ENCODE peak calls at places on chromosomes 1 and 21, in five cellular contexts. F is IMR-90, I is K562, R is cardiac fibroblast, A is bronchial epithelial cell. E is an unnamed sample.

GRCh38 chr1:203572134-203572625 is 54.5 kb upstream of the ATP2B4 start:
- DNase-seq in F (peak; percentile 55), I (peak; percentile 36), R (peak; percentile 38), A (no peak), E (no peak)

GRCh38 chr21:28974531-28975227 is 18.0 kb downstream of the LTN1 start:
- DNase-seq in F (no peak), I (no peak), R (no peak), A (no peak), E (no peak)

GRCh38 chr1:246497331-246497915 is 9.7 kb downstream of the SMYD3 start:
- DNase-seq in F (peak; percentile 79), I (peak; percentile 62), R (peak; percentile 90), A (peak; percentile 74), E (peak; percentile 71)

GRCh38 chr21:23401278-23401677 is 2206.0 kb downstream of the MRPL39 start:
- DNase-seq in F (no peak), I (no peak), R (no peak), A (peak; percentile 10), E (no peak)

GRCh38 chr1:172588296-172589291 is 55.6 kb downstream of the SUCO start:
- DNase-seq in F (peak; percentile 94), I (peak; percentile 68), R (peak; percentile 91), A (peak; percentile 84), E (no peak)

GRCh38 chr1:100277866-100278265 is 11.8 kb downstream of the RTCA start:
- DNase-seq in F (no peak), I (no peak), R (peak; percentile 10), A (no peak), E (no peak)

GRCh38 chr1:36385410-36386261 is at the start of gene STK40:
- DNase-seq in F (peak; percentile 100), I (peak; percentile 99), R (peak; percentile 99), A (peak; percentile 96), E (peak; percentile 97)

GRCh38 chr1:29767088-29767685 is 530.9 kb downstream of the PTPRU start:
- DNase-seq in F (no peak), I (no peak), R (no peak), A (no peak), E (no peak)

GRCh38 chr1:4611708-4612349 is 42.6 kb upstream of the AJAP1 start:
- DNase-seq in F (no peak), I (no peak), R (no peak), A (no peak), E (no peak)

GRCh38 chr1:209491496-209491895 is 92.0 kb upstream of the CAMK1G start:
- DNase-seq in F (no peak), I (no peak), R (no peak), A (no peak), E (no peak)

GRCh38 chr1:10980094-10980577 is 32.3 kb upstream of the TARDBP start:
- DNase-seq in F (peak; percentile 31), I (no peak), R (peak; percentile 49), A (peak; percentile 57), E (no peak)

GRCh38 chr1:50421768-50422674 is 1.2 kb downstream of the DMRTA2 start:
- DNase-seq in F (no peak), I (no peak), R (no peak), A (no peak), E (peak; percentile 49)

GRCh38 chr1:97581614-97582051 is 339.2 kb downstream of the DPYD start:
- DNase-seq in F (peak; percentile 45), I (no peak), R (peak; percentile 80), A (peak; percentile 86), E (no peak)

GRCh38 chr21:38721983-38722382 is 83.7 kb upstream of the ETS2 start:
- DNase-seq in F (no peak), I (no peak), R (peak; percentile 60), A (no peak), E (no peak)

GRCh38 chr1:227357229-227358078 is 39.2 kb upstream of the CDC42BPA start:
- DNase-seq in F (peak; percentile 85), I (peak; percentile 90), R (peak; percentile 91), A (peak; percentile 80), E (no peak)

GRCh38 chr1:6889875-6890480 is 104.7 kb downstream of the CAMTA1 start:
- DNase-seq in F (peak; percentile 68), I (peak; percentile 53), R (peak; percentile 83), A (peak; percentile 55), E (peak; percentile 31)

GRCh38 chr1:20150969-20151368 is 11.8 kb downstream of the PLA2G2F start:
- DNase-seq in F (no peak), I (no peak), R (no peak), A (no peak), E (no peak)

GRCh38 chr1:167486090-167486824 is 32.1 kb downstream of the CD247 start:
- DNase-seq in F (no peak), I (no peak), R (no peak), A (no peak), E (no peak)

DNA sequence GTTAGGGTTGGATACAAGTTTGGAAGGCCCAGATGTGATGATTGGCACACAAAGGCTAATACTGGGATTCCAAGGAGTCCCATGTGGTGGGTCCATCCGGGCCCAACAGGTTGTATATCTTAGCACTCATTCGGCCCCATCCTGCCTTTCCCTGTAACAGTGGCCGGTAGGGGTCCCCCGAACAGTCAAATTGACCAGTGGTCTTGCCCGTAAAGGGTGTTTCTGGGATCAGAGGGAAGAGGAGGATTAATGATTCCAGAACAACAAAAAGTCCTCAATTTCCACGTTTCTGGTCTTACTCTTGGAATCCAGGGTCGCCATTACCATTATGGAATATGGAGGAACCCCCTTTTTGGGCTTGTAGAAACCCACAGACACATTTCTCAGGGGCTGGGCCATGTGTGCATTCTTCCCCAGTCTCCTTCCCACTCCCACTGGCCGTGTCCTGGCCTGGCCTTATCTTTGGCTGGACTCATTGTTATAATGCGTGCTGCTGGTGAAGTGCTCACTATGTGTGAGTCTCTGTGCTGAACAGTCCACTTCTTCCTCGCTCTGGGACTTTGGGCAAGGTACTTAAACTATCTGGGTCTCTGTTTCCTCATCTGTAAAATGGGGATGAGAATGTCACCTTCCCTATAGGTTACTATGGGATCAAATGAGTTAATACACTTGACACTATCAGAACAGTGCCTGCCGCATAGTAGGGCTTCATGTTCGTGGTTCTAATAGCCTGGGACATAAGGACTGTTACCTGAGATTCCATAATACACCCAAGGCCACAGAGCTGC is 161.8 kb downstream of the DYRK1A start:
- DNase-seq in F (no peak), I (peak; percentile 48), R (no peak), A (no peak), E (no peak)
- TF ChIP-seq CTCF in F (no peak), I (peak; percentile 59), R (no peak), A (no peak), E (no peak)

GRCh38 chr1:46690931-46691411 is 19.3 kb downstream of the TEX38 start:
- DNase-seq in F (no peak), I (no peak), R (no peak), A (no peak), E (no peak)

GRCh38 chr1:46689326-46689725 is 17.7 kb downstream of the TEX38 start:
- DNase-seq in F (no peak), I (no peak), R (no peak), A (no peak), E (no peak)

GRCh38 chr1:46689897-46690296 is 18.2 kb downstream of the TEX38 start:
- DNase-seq in F (no peak), I (no peak), R (no peak), A (no peak), E (no peak)

GRCh38 chr1:46692806-46693770 is 21.4 kb downstream of the TEX38 start:
- DNase-seq in F (no peak), I (no peak), R (no peak), A (no peak), E (no peak)

GRCh38 chr1:46691997-46692790 is 20.5 kb downstream of the TEX38 start:
- DNase-seq in F (peak; percentile 38), I (no peak), R (peak; percentile 22), A (no peak), E (no peak)
- TF ChIP-seq CTCF in F (peak; percentile 38), I (no peak), R (peak; percentile 12), A (peak; percentile 9), E (no peak)

DNA sequence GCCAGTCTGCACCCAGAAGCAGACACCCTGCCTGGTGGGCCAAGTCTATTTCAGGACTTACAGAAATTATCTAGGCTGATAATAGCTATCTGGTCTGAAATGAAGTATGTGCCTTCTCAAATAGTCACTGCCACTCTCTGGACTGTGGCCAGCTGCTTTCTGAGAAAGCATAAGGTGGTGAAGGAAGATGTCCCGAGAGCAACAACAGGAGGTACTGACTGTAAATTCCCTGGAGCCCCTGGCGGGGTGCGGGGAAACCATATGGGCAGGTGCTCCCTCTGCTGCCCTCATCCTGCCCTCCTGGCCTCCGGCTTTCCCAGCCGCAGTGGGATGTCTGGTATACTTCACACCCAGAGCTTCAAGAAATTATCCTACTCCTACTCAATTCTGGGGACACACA is 86.8 kb downstream of the TGFBR3 start:
- DNase-seq in F (no peak), I (no peak), R (no peak), A (no peak), E (no peak)
- TF ChIP-seq CTCF in F (no peak), I (no peak), R (no peak), A (no peak), E (no peak)

GRCh38 chr1:9651220-9651564 is 339 bp upstream of the PIK3CD start:
- DNase-seq in F (no peak), I (no peak), R (no peak), A (no peak), E (no peak)
- TF ChIP-seq CTCF in F (no peak), I (no peak), R (no peak), A (no peak), E (no peak)

E was measured in GM20000.